ENCODE peak calls at places on chromosomes 11 and 22, in eight cellular contexts. X, J, M, G, S, C, P and T are unnamed samples.

GRCh38 chr11:73464347-73464746 is 88.1 kb downstream of the RELT start:
- DNase-seq in X (no peak), J (no peak), M (no peak), G (no peak), S (peak), C (no peak), P (no peak), T (no peak)

GRCh38 chr11:19519912-19520641 is 192.6 kb upstream of the NAV2 start:
- DNase-seq in X (peak), J (no peak), M (no peak), G (no peak), S (no peak), C (no peak), P (no peak), T (no peak)

GRCh38 chr11:68211546-68211945 is 1.6 kb downstream of the KMT5B start:
- DNase-seq in X (peak), J (no peak), M (no peak), G (no peak), S (no peak), C (no peak), P (peak), T (no peak)

GRCh38 chr11:64568584-64569140 is 22.4 kb upstream of the SLC22A12 start:
- DNase-seq in X (no peak), J (peak), M (no peak), G (no peak), S (no peak), C (no peak), P (no peak), T (peak)

GRCh38 chr11:130827697-130828377 is 88.4 kb downstream of the SNX19 start:
- DNase-seq in X (peak), J (peak), M (peak), G (no peak), S (no peak), C (peak), P (peak), T (no peak)

GRCh38 chr22:37126882-37127281 is 17.4 kb upstream of the TMPRSS6 start:
- DNase-seq in X (no peak), J (no peak), M (no peak), G (no peak), S (no peak), C (no peak), P (no peak), T (no peak)

GRCh38 chr11:62788991-62789390 is 1.8 kb downstream of the TMEM179B start:
- DNase-seq in X (no peak), J (peak), M (no peak), G (no peak), S (no peak), C (no peak), P (no peak), T (no peak)

GRCh38 chr11:88849368-88849767 is 216.4 kb downstream of the GRM5 start:
- DNase-seq in X (no peak), J (no peak), M (peak), G (no peak), S (no peak), C (no peak), P (no peak), T (no peak)

GRCh38 chr11:26867286-26867685 is 126.6 kb upstream of the FIBIN start:
- DNase-seq in X (no peak), J (no peak), M (peak), G (no peak), S (no peak), C (no peak), P (no peak), T (no peak)

GRCh38 chr22:17152340-17152739 is 6.7 kb downstream of the HDHD5 start:
- DNase-seq in X (no peak), J (no peak), M (no peak), G (no peak), S (no peak), C (no peak), P (no peak), T (no peak)

GRCh38 chr11:132538642-132539041 is 993.7 kb downstream of the OPCML start:
- DNase-seq in X (no peak), J (no peak), M (no peak), G (no peak), S (no peak), C (no peak), P (no peak), T (no peak)

GRCh38 chr11:77147668-77148321 is 19.7 kb downstream of the MYO7A start:
- DNase-seq in X (peak), J (no peak), M (no peak), G (no peak), S (no peak), C (no peak), P (no peak), T (no peak)

GRCh38 chr11:103525069-103525468 is 415.8 kb downstream of the DYNC2H1 start:
- DNase-seq in X (no peak), J (no peak), M (peak), G (no peak), S (no peak), C (no peak), P (peak), T (no peak)

GRCh38 chr11:77140231-77140959 is 12.3 kb downstream of the MYO7A start:
- DNase-seq in X (peak), J (no peak), M (peak), G (no peak), S (no peak), C (no peak), P (no peak), T (no peak)

GRCh38 chr22:21568207-21569075 is 927 bp downstream of the UBE2L3 start:
- DNase-seq in X (peak), J (no peak), M (no peak), G (no peak), S (no peak), C (no peak), P (peak), T (peak)

GRCh38 chr11:47586456-47586855 is at the start of gene FAM180B:
- DNase-seq in X (no peak), J (peak), M (no peak), G (no peak), S (no peak), C (no peak), P (no peak), T (no peak)

GRCh38 chr11:71210861-71211260 is 41.5 kb downstream of the SHANK2 start:
- DNase-seq in X (no peak), J (peak), M (no peak), G (no peak), S (no peak), C (no peak), P (no peak), T (no peak)

GRCh38 chr11:1968454-1968995 is 21.4 kb downstream of the MRPL23 start:
- DNase-seq in X (no peak), J (no peak), M (no peak), G (no peak), S (no peak), C (no peak), P (no peak), T (no peak)

GRCh38 chr22:25766418-25766817 is 24.4 kb downstream of the MYO18B start:
- DNase-seq in X (no peak), J (no peak), M (no peak), G (no peak), S (no peak), C (no peak), P (no peak), T (no peak)

GRCh38 chr11:117300301-117300700 is 9.2 kb downstream of the BACE1-AS start:
- DNase-seq in X (peak), J (peak), M (peak), G (no peak), S (no peak), C (no peak), P (no peak), T (no peak)

GRCh38 chr22:40484906-40485660 is 114.7 kb downstream of the SGSM3 start:
- DNase-seq in X (no peak), J (no peak), M (peak), G (no peak), S (no peak), C (no peak), P (no peak), T (no peak)

GRCh38 chr22:37533995-37534394 is 14.8 kb upstream of the CARD10 start:
- DNase-seq in X (no peak), J (no peak), M (peak), G (peak), S (peak), C (no peak), P (peak), T (no peak)

GRCh38 chr11:128686745-128687177 is 7.1 kb upstream of the FLI1 start:
- DNase-seq in X (peak), J (peak), M (peak), G (no peak), S (peak), C (no peak), P (no peak), T (peak)

GRCh38 chr11:2203440-2204259 is 32.0 kb upstream of the TH start:
- DNase-seq in X (peak), J (peak), M (no peak), G (no peak), S (no peak), C (no peak), P (no peak), T (peak)

GRCh38 chr11:120431633-120432032 is 79.9 kb upstream of the GRIK4 start:
- DNase-seq in X (no peak), J (no peak), M (peak), G (no peak), S (no peak), C (no peak), P (no peak), T (no peak)

GRCh38 chr11:109939176-109939810 is 153.9 kb upstream of the ZC3H12C start:
- DNase-seq in X (peak), J (no peak), M (peak), G (peak), S (peak), C (peak), P (peak), T (no peak)

GRCh38 chr11:121452609-121453150 is at the start of gene SORL1-AS1:
- DNase-seq in X (peak), J (no peak), M (no peak), G (no peak), S (peak), C (peak), P (peak), T (no peak)

GRCh38 chr22:24402460-24403192 is 24.8 kb upstream of the ADORA2A start:
- DNase-seq in X (peak), J (peak), M (peak), G (no peak), S (peak), C (no peak), P (peak), T (peak)

GRCh38 chr11:111676878-111677585 is 74.8 kb downstream of the SIK2 start:
- DNase-seq in X (no peak), J (no peak), M (peak), G (no peak), S (no peak), C (no peak), P (no peak), T (no peak)